ENCODE peak calls at places on chromosomes 3 and 15, in nine cellular contexts. Q, X, C, H, S, W, E, P and F are unnamed samples.

GRCh38 chr3:190116551-190117067 is 4.1 kb downstream of the P3H2 start:
- DNase-seq in C (no peak), W (no peak), E (peak; percentile 30), H (no peak), S (no peak), P (no peak), X (no peak), Q (no peak), F (peak; percentile 97)

GRCh38 chr3:184334470-184335158 is 2.8 kb upstream of the FAM131A start:
- DNase-seq in H (no peak), E (peak; percentile 95), P (peak; percentile 73), X (no peak), S (no peak), Q (peak; percentile 45), W (peak; percentile 76), C (peak; percentile 8), F (peak; percentile 84)

GRCh38 chr3:140927711-140928110 is 13.9 kb upstream of the SLC25A36 start:
- DNase-seq in P (no peak), H (no peak), C (no peak), Q (no peak), W (no peak), S (no peak), E (no peak), X (no peak), F (no peak)

GRCh38 chr3:120160050-120160449 is 65.8 kb upstream of the GSK3B start:
- DNase-seq in S (no peak), X (peak; percentile 84), W (no peak), Q (no peak), C (peak; percentile 69), P (peak; percentile 86), H (peak; percentile 84), E (peak; percentile 99), F (peak; percentile 98)

GRCh38 chr15:60570936-60571530 is 92.1 kb upstream of the ICE2 start:
- DNase-seq in C (no peak), S (no peak), W (no peak), Q (no peak), H (no peak), E (no peak), X (no peak), P (no peak), F (no peak)

GRCh38 chr3:4417449-4417848 is 49.6 kb downstream of the SUMF1 start:
- DNase-seq in Q (no peak), S (no peak), W (no peak), C (no peak), H (no peak), P (no peak), X (no peak), E (peak; percentile 55), F (no peak)

GRCh38 chr3:71255498-71255897 is 328.0 kb downstream of the FOXP1 start:
- DNase-seq in Q (no peak), E (no peak), P (no peak), X (no peak), W (no peak), C (no peak), H (no peak), S (no peak), F (no peak)

GRCh38 chr15:39310633-39311032 is 270.2 kb upstream of the THBS1 start:
- DNase-seq in P (no peak), W (no peak), C (no peak), Q (no peak), H (no peak), X (no peak), E (peak; percentile 60), S (no peak), F (peak; percentile 61)

GRCh38 chr3:48082580-48083187 is 66.5 kb upstream of the MAP4 start:
- DNase-seq in X (no peak), H (no peak), C (no peak), E (no peak), P (no peak), S (no peak), W (no peak), Q (no peak), F (no peak)

GRCh38 chr15:57035664-57036063 is 117.2 kb downstream of the TCF12 start:
- DNase-seq in P (no peak), Q (no peak), C (no peak), X (no peak), E (no peak), W (no peak), S (peak; percentile 79), H (no peak), F (no peak)

GRCh38 chr3:59856921-59857320 is 807.1 kb upstream of the CFAP20DC start:
- DNase-seq in C (no peak), W (no peak), S (no peak), X (no peak), P (no peak), H (no peak), Q (no peak), E (no peak), F (no peak)

GRCh38 chr3:156413293-156413912 is 141.5 kb downstream of the SSR3 start:
- DNase-seq in P (no peak), Q (no peak), S (no peak), E (no peak), H (no peak), W (no peak), X (no peak), C (no peak), F (no peak)

GRCh38 chr15:98547255-98547654 is 101.1 kb upstream of the IGF1R start:
- DNase-seq in H (no peak), E (no peak), S (no peak), Q (no peak), C (no peak), W (no peak), X (no peak), P (no peak), F (peak; percentile 36)

GRCh38 chr3:53941945-53942344 is 50.3 kb upstream of the SELENOK start:
- DNase-seq in C (no peak), W (no peak), H (no peak), S (no peak), Q (no peak), E (no peak), P (no peak), X (no peak), F (no peak)

GRCh38 chr3:195086885-195087284 is 184.1 kb downstream of the XXYLT1 start:
- DNase-seq in P (peak; percentile 61), H (peak; percentile 52), E (no peak), Q (peak; percentile 2), X (no peak), C (no peak), W (no peak), S (no peak), F (no peak)

GRCh38 chr3:122102191-122102935 is 47.2 kb downstream of the CD86 start:
- DNase-seq in C (no peak), P (no peak), Q (no peak), X (no peak), S (no peak), E (no peak), W (no peak), H (no peak), F (no peak)

GRCh38 chr3:58532794-58533220 is 4.2 kb downstream of the ACOX2 start:
- DNase-seq in W (peak; percentile 86), X (peak; percentile 60), H (peak; percentile 75), Q (peak; percentile 73), P (peak; percentile 87), C (peak; percentile 73), E (peak; percentile 90), S (peak; percentile 92), F (no peak)

GRCh38 chr3:58530354-58530865 is 6.6 kb downstream of the ACOX2 start:
- DNase-seq in C (no peak), H (no peak), Q (no peak), E (no peak), P (peak; percentile 64), W (peak; percentile 66), S (no peak), X (no peak), F (no peak)

GRCh38 chr3:58529516-58530353 is 7.3 kb downstream of the ACOX2 start:
- DNase-seq in E (peak; percentile 38), S (peak; percentile 96), P (peak; percentile 66), X (no peak), Q (peak; percentile 37), H (no peak), W (no peak), C (no peak), F (no peak)

GRCh38 chr3:58531555-58531954 is 5.4 kb downstream of the ACOX2 start:
- DNase-seq in C (no peak), P (peak; percentile 69), E (no peak), W (no peak), H (no peak), X (no peak), S (no peak), Q (no peak), F (no peak)

DNA sequence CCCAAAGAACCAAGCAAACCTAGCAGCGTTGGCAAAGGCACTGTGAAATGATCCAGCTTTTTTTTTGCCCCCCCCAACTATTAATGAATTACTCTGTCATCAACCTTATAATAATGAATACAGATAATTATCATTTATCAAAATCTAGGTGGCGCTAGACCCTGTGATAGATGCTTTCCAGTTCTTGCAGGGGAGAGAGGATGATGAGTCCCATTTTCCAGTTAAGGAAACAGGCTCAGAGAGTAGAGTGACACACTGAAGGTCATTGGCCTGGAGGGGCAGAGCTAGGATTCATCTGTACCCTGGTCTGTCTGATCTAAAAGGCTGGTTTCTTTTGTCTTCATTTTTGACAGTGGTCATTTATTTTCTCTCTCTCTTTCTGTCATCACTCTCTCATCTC is 5.0 kb downstream of the ACOX2 start:
- DNase-seq in C (no peak), Q (no peak), E (peak; percentile 55), X (no peak), H (no peak), P (no peak), W (no peak), S (no peak), F (no peak)
- TF ChIP-seq CTCF in C (no peak), Q (no peak), E (peak; percentile 73), X (no peak), H (no peak), P (peak; percentile 12), W (no peak), S (peak; percentile 21), F (peak; percentile 57)

DNA sequence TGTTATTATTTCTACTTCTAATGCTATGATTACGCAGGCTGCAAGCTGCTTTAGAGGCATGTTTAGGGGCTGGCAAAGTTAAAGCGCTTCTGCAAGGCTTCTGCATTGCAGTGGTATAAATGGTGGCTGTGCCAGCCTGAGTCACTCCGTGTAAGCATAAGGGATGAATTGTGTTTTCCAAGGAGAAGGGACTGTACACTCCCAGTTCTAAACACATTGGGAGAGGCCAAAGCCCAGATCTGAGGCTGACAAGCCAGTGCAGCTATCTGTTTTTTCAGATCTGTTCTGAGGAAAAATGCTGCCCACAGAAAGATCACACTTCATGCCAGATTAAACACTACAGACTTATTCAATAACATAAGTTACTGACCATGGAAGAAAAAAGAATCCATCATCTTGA is 83.8 kb downstream of the PRICKLE2 start:
- DNase-seq in W (no peak), S (no peak), H (no peak), E (no peak), C (no peak), X (no peak), P (no peak), Q (no peak), F (no peak)
- H3K4me1 ChIP-seq in W (no peaks in the 10 kb centered on the region), S (peaks cover 10% of the 10 kb centered on the region), H (peaks cover 6% of the 10 kb centered on the region), E (no peaks in the 10 kb centered on the region), C (no peaks in the 10 kb centered on the region), X (no peaks in the 10 kb centered on the region), P (no peaks in the 10 kb centered on the region), Q (peaks cover 6% of the 10 kb centered on the region), F (peaks cover 23% of the 10 kb centered on the region)

GRCh38 chr15:25693321-25694237 is 169.5 kb downstream of the ATP10A start:
- DNase-seq in H (peak; percentile 57), X (no peak), P (no peak), W (no peak), Q (no peak), S (peak; percentile 90), E (peak; percentile 30), C (no peak), F (no peak)
- TF ChIP-seq CTCF in H (peak; percentile 43), X (peak; percentile 30), P (peak; percentile 32), W (no peak), Q (peak; percentile 25), S (peak; percentile 91), E (peak; percentile 62), C (peak; percentile 55), F (no peak)

GRCh38 chr3:127407026-127407939 is 119.4 kb upstream of the PRR20G start:
- DNase-seq in X (no peak), H (no peak), E (no peak), W (no peak), Q (no peak), S (peak; percentile 33), P (peak; percentile 57), C (no peak), F (no peak)
- H3K4me1 ChIP-seq in X (no peaks in the 10 kb centered on the region), H (no peaks in the 10 kb centered on the region), E (no peaks in the 10 kb centered on the region), W (no peaks in the 10 kb centered on the region), Q (peaks cover 13% of the 10 kb centered on the region), S (peaks cover 6% of the 10 kb centered on the region), P (no peaks in the 10 kb centered on the region), C (no peaks in the 10 kb centered on the region), F (no peaks in the 10 kb centered on the region)